ENCODE peak calls at places on chromosomes 7 and 10, in nine cellular contexts. P is activated naive CD8-positive, alpha-beta T cell treated with anti-CD3 and anti-CD28 coated beads for 36 hours; U is GM03348; N is aorta; L is choroid plexus epithelial cell; W is activated T-helper 9 cell treated with anti-CD3 and anti-CD28 coated beads, Interleukin-2, amount 50 U/mL, for 16 hours; A is glomerular endothelial cell; G is fibroblast of mammary gland; F is left lobe of liver. Y is an unnamed sample.

GRCh38 chr7:20598479-20599419 is 16.7 kb upstream of the ABCB5 start:
- DNase-seq in G (peak; percentile 72), L (peak; percentile 84), P (no peak), N (no peak), A (peak; percentile 72), W (no peak), F (no peak), U (peak; percentile 66), Y (no peak)

GRCh38 chr10:84548869-84549268 is 220.5 kb downstream of the CCSER2 start:
- DNase-seq in A (no peak), F (no peak), W (no peak), G (peak; percentile 16), U (no peak), P (no peak), N (no peak), L (peak; percentile 9), Y (no peak)

GRCh38 chr7:19112290-19113000 is 5.0 kb downstream of the TWIST1 start:
- DNase-seq in U (no peak), A (no peak), N (peak; percentile 43), L (peak; percentile 96), F (no peak), P (peak; percentile 14), W (no peak), G (peak; percentile 88), Y (no peak)

GRCh38 chr7:98514211-98515150 is 102.6 kb upstream of the NPTX2 start:
- DNase-seq in A (no peak), U (no peak), L (no peak), W (no peak), P (no peak), N (no peak), G (no peak), F (no peak), Y (no peak)

GRCh38 chr7:45082831-45083331 is 5.9 kb downstream of the NACAD start:
- DNase-seq in U (no peak), L (no peak), F (no peak), W (no peak), G (no peak), A (no peak), P (no peak), N (no peak), Y (no peak)

GRCh38 chr10:80204193-80204714 is 1.1 kb downstream of the ANXA11 start:
- DNase-seq in A (no peak), G (no peak), L (peak; percentile 36), F (peak; percentile 64), W (no peak), P (peak; percentile 31), N (peak; percentile 55), U (peak; percentile 56), Y (no peak)

GRCh38 chr7:26189697-26190096 is 10.8 kb downstream of the HNRNPA2B1 start:
- DNase-seq in F (no peak), P (no peak), L (no peak), N (no peak), A (no peak), G (no peak), U (no peak), W (no peak), Y (no peak)

GRCh38 chr10:98285416-98285815 is 17.4 kb upstream of the LOXL4 start:
- DNase-seq in A (no peak), W (no peak), N (no peak), L (peak; percentile 17), F (no peak), G (peak; percentile 30), U (no peak), P (no peak), Y (no peak)

GRCh38 chr7:4798706-4799235 is 23.3 kb downstream of the AP5Z1 start:
- DNase-seq in P (no peak), U (no peak), A (no peak), N (no peak), G (no peak), L (no peak), F (no peak), W (no peak), Y (no peak)

GRCh38 chr10:70370766-70371165 is 11.7 kb downstream of the LRRC20 start:
- DNase-seq in L (no peak), W (no peak), N (no peak), F (no peak), G (no peak), U (no peak), A (no peak), P (no peak), Y (no peak)

GRCh38 chr7:4951903-4952636 is 6.9 kb downstream of the MMD2 start:
- DNase-seq in L (peak; percentile 44), U (peak; percentile 55), N (no peak), P (no peak), W (no peak), A (no peak), F (no peak), G (peak; percentile 15), Y (no peak)

GRCh38 chr10:31836569-31837406 is 91.8 kb downstream of the ARHGAP12 start:
- DNase-seq in L (peak; percentile 80), U (peak; percentile 49), A (peak; percentile 9), P (peak; percentile 10), G (peak; percentile 57), N (no peak), F (no peak), W (no peak), Y (no peak)

GRCh38 chr7:35613150-35613549 is 81.8 kb downstream of the HERPUD2 start:
- DNase-seq in L (peak; percentile 61), P (no peak), U (no peak), N (no peak), G (no peak), W (no peak), A (no peak), F (no peak), Y (no peak)

Y was measured in central memory CD8-positive, alpha-beta T cell.